ENCODE peak calls at places on chromosomes 4 and X, in eight cellular contexts. P, W, F, M, J, E, Z and S are unnamed samples.

GRCh38 chr4:70993181-70994068 is at the start of gene DCK:
- DNase-seq in P (peak), W (peak), F (peak), M (peak), J (peak), E (peak), Z (peak), S (peak)

GRCh38 chrX:87664381-87664780 is 146.8 kb downstream of the KLHL4 start:
- DNase-seq in P (no peak), W (no peak), F (no peak), M (no peak), J (no peak), E (peak), Z (no peak), S (no peak)

GRCh38 chrX:17798921-17799320 is 61.6 kb downstream of the SCML1 start:
- DNase-seq in P (no peak), W (no peak), F (no peak), M (no peak), J (no peak), E (no peak), Z (no peak), S (no peak)

GRCh38 chrX:19846995-19847790 is 40.2 kb downstream of the SH3KBP1 start:
- DNase-seq in P (no peak), W (no peak), F (no peak), M (no peak), J (no peak), E (peak), Z (peak), S (peak)

GRCh38 chrX:118657413-118657812 is 70.0 kb upstream of the IL13RA1 start:
- DNase-seq in P (no peak), W (no peak), F (no peak), M (no peak), J (no peak), E (no peak), Z (no peak), S (no peak)

GRCh38 chrX:94612140-94612539 is 938.1 kb downstream of the FAM133A start:
- DNase-seq in P (no peak), W (no peak), F (no peak), M (no peak), J (no peak), E (no peak), Z (no peak), S (no peak)

GRCh38 chr4:95095352-95095974 is 337.7 kb downstream of the BMPR1B start:
- DNase-seq in P (peak), W (no peak), F (no peak), M (no peak), J (no peak), E (peak), Z (peak), S (no peak)

GRCh38 chr4:96913437-96914075 is 1073.7 kb downstream of the PDHA2 start:
- DNase-seq in P (no peak), W (no peak), F (peak), M (peak), J (no peak), E (no peak), Z (no peak), S (no peak)

GRCh38 chr4:3408793-3409330 is 32.9 kb upstream of the HGFAC start:
- DNase-seq in P (no peak), W (no peak), F (no peak), M (no peak), J (peak), E (no peak), Z (no peak), S (no peak)

GRCh38 chrX:149392896-149393295 is 112.2 kb downstream of the IDS start:
- DNase-seq in P (no peak), W (peak), F (no peak), M (no peak), J (no peak), E (no peak), Z (no peak), S (no peak)

GRCh38 chr4:26260571-26260970 is 60.2 kb upstream of the RBPJ start:
- DNase-seq in P (no peak), W (no peak), F (no peak), M (no peak), J (no peak), E (no peak), Z (no peak), S (no peak)

GRCh38 chr4:947491-947971 is 15.3 kb downstream of the TMEM175 start:
- DNase-seq in P (no peak), W (no peak), F (no peak), M (no peak), J (peak), E (no peak), Z (no peak), S (no peak)

GRCh38 chr4:185874516-185875230 is 62.7 kb upstream of the SORBS2 start:
- DNase-seq in P (no peak), W (no peak), F (no peak), M (no peak), J (no peak), E (no peak), Z (no peak), S (no peak)

GRCh38 chr4:107647591-107647990 is 72.4 kb downstream of the PAPSS1 start:
- DNase-seq in P (no peak), W (no peak), F (no peak), M (no peak), J (no peak), E (no peak), Z (no peak), S (peak)

GRCh38 chr4:184400375-184400870 is 73.9 kb downstream of the IRF2 start:
- DNase-seq in P (no peak), W (no peak), F (no peak), M (no peak), J (no peak), E (no peak), Z (peak), S (peak)

GRCh38 chr4:4334798-4335520 is 44.9 kb downstream of the ZBTB49 start:
- DNase-seq in P (peak), W (no peak), F (peak), M (peak), J (peak), E (peak), Z (no peak), S (peak)

GRCh38 chrX:99795495-99795894 is 614.6 kb downstream of the PCDH19 start:
- DNase-seq in P (no peak), W (no peak), F (no peak), M (no peak), J (no peak), E (no peak), Z (no peak), S (no peak)

GRCh38 chrX:24498975-24499374 is 33.9 kb downstream of the PDK3 start:
- DNase-seq in P (no peak), W (no peak), F (no peak), M (no peak), J (no peak), E (no peak), Z (no peak), S (no peak)

GRCh38 chr4:98602270-98602669 is 56.1 kb downstream of the TSPAN5 start:
- DNase-seq in P (no peak), W (no peak), F (no peak), M (no peak), J (no peak), E (no peak), Z (no peak), S (no peak)

GRCh38 chrX:53263597-53264094 is 17.7 kb downstream of the IQSEC2 start:
- DNase-seq in P (no peak), W (no peak), F (no peak), M (no peak), J (no peak), E (peak), Z (no peak), S (peak)

GRCh38 chrX:121122332-121122731 is 74.9 kb downstream of the GLUD2 start:
- DNase-seq in P (no peak), W (no peak), F (no peak), M (no peak), J (no peak), E (peak), Z (no peak), S (no peak)

GRCh38 chr4:150781108-150781663 is 199.2 kb downstream of the MAB21L2 start:
- DNase-seq in P (no peak), W (no peak), F (no peak), M (no peak), J (no peak), E (no peak), Z (no peak), S (no peak)

GRCh38 chr4:139319571-139319970 is 17.3 kb upstream of the NDUFC1 start:
- DNase-seq in P (no peak), W (no peak), F (no peak), M (no peak), J (no peak), E (no peak), Z (no peak), S (no peak)

GRCh38 chr4:135244605-135245146 is 1043.1 kb upstream of the PABPC4L start:
- DNase-seq in P (no peak), W (no peak), F (no peak), M (no peak), J (no peak), E (no peak), Z (no peak), S (no peak)

GRCh38 chrX:101460669-101461068 is 24.6 kb upstream of the ARMCX4 start:
- DNase-seq in P (no peak), W (no peak), F (no peak), M (no peak), J (no peak), E (no peak), Z (no peak), S (no peak)

GRCh38 chr4:7821245-7822165 is 118.2 kb downstream of the AFAP1 start:
- DNase-seq in P (no peak), W (no peak), F (no peak), M (no peak), J (no peak), E (no peak), Z (no peak), S (no peak)

GRCh38 chrX:36961590-36961989 is 46.6 kb upstream of the FAM47C start:
- DNase-seq in P (no peak), W (no peak), F (no peak), M (no peak), J (no peak), E (no peak), Z (no peak), S (no peak)

GRCh38 chr4:126572264-126572663 is 1060.5 kb upstream of the INTU start:
- DNase-seq in P (no peak), W (no peak), F (no peak), M (no peak), J (no peak), E (no peak), Z (no peak), S (no peak)

GRCh38 chr4:110635155-110635479 is 12.2 kb upstream of the PITX2 start:
- DNase-seq in P (no peak), W (no peak), F (no peak), M (no peak), J (no peak), E (no peak), Z (no peak), S (no peak)

GRCh38 chr4:89545315-89545714 is 237.7 kb upstream of the GPRIN3 start:
- DNase-seq in P (no peak), W (no peak), F (no peak), M (no peak), J (no peak), E (no peak), Z (no peak), S (no peak)

GRCh38 chrX:123087326-123087725 is 96.8 kb upstream of the GRIA3 start:
- DNase-seq in P (no peak), W (no peak), F (no peak), M (no peak), J (no peak), E (peak), Z (peak), S (no peak)